ENCODE peak calls at places on chromosome 6, in ten cellular contexts. V, U, X, Z, R, Y, O, K, M and B are unnamed samples.

GRCh38 chr6:21264288-21264818 is 329.2 kb upstream of the SOX4 start:
- DNase-seq in R (no peak), X (no peak), U (no peak), M (no peak), Y (no peak), O (no peak), V (no peak), Z (no peak), K (no peak), B (no peak)

GRCh38 chr6:55617272-55617671 is 38.3 kb upstream of the HMGCLL1 start:
- DNase-seq in V (no peak), U (no peak), X (no peak), K (peak; percentile 77), Y (no peak), M (no peak), R (peak; percentile 50), Z (peak; percentile 34), O (peak; percentile 35), B (no peak)

GRCh38 chr6:147986891-147987290 is 355.7 kb upstream of the SASH1 start:
- DNase-seq in Z (no peak), U (no peak), X (no peak), M (no peak), R (no peak), Y (no peak), K (no peak), O (no peak), V (no peak), B (no peak)

GRCh38 chr6:41744236-41744787 is 2.9 kb downstream of the PGC start:
- DNase-seq in Y (no peak), Z (no peak), X (no peak), R (no peak), V (no peak), O (no peak), U (no peak), M (no peak), K (no peak), B (no peak)

GRCh38 chr6:42294759-42295158 is 77.1 kb upstream of the MRPS10 start:
- DNase-seq in V (no peak), K (no peak), O (no peak), Y (no peak), M (no peak), R (peak; percentile 79), Z (peak; percentile 96), U (no peak), X (no peak), B (no peak)

GRCh38 chr6:43744931-43745727 is 24.9 kb upstream of the VEGFA start:
- DNase-seq in U (no peak), O (no peak), R (no peak), Y (no peak), X (no peak), V (no peak), K (no peak), Z (no peak), M (no peak), B (no peak)

GRCh38 chr6:43113431-43114260 is 37.5 kb downstream of the PTK7 start:
- DNase-seq in O (no peak), K (peak; percentile 90), Y (no peak), V (no peak), X (no peak), R (no peak), M (no peak), Z (peak; percentile 68), U (no peak), B (no peak)

GRCh38 chr6:144289006-144289405 is 3.9 kb downstream of the UTRN start:
- DNase-seq in V (no peak), M (no peak), U (no peak), X (no peak), R (peak; percentile 21), Y (no peak), Z (no peak), O (no peak), K (no peak), B (no peak)

GRCh38 chr6:150212745-150213144 is 69.9 kb downstream of the PPP1R14C start:
- DNase-seq in Y (no peak), K (peak; percentile 30), Z (no peak), O (no peak), R (no peak), M (no peak), V (no peak), X (no peak), U (no peak), B (no peak)

GRCh38 chr6:144482142-144482541 is 197.0 kb downstream of the UTRN start:
- DNase-seq in R (peak; percentile 79), O (peak; percentile 76), K (peak; percentile 64), M (peak; percentile 44), X (peak; percentile 48), V (peak; percentile 72), U (peak; percentile 50), Y (peak; percentile 47), Z (peak; percentile 72), B (peak; percentile 46)